ENCODE peak calls at places on chromosomes 11 and 22, in eight cellular contexts. X is HFF-Myc, F is AG10803, Z is pancreas, S is fibroblast of mammary gland, B is HFFc6, I is mucosa of descending colon, R is thoracic aorta. H is an unnamed sample.

GRCh38 chr22:42296381-42296853 is 26.0 kb upstream of the TCF20 start:
- DNase-seq in X (no peak), F (no peak), Z (no peak), S (no peak), B (no peak), I (no peak), R (no peak), H (no peak)

GRCh38 chr22:31173386-31174145 is 13.6 kb downstream of the RNF185 start:
- DNase-seq in X (no peak), F (peak; percentile 86), Z (no peak), S (peak; percentile 86), B (peak; percentile 90), I (no peak), R (no peak), H (no peak)

GRCh38 chr11:26944866-26945664 is 48.8 kb upstream of the FIBIN start:
- DNase-seq in X (peak; percentile 97), F (peak; percentile 93), Z (no peak), S (peak; percentile 97), B (peak; percentile 74), I (no peak), R (no peak), H (peak; percentile 68)

GRCh38 chr22:27853404-27853803 is 51.8 kb upstream of the MN1 start:
- DNase-seq in X (no peak), F (peak; percentile 72), Z (no peak), S (peak; percentile 87), B (no peak), I (no peak), R (no peak), H (no peak)

GRCh38 chr11:68354181-68354872 is 41.9 kb downstream of the LRP5 start:
- DNase-seq in X (peak; percentile 63), F (peak; percentile 99), Z (peak; percentile 92), S (peak; percentile 88), B (peak; percentile 81), I (peak; percentile 90), R (peak; percentile 74), H (peak; percentile 90)

GRCh38 chr11:86408845-86409244 is 34.2 kb downstream of the CCDC81 start:
- DNase-seq in X (no peak), F (no peak), Z (no peak), S (no peak), B (no peak), I (no peak), R (no peak), H (no peak)

GRCh38 chr11:19846654-19847330 is 134.2 kb downstream of the NAV2 start:
- DNase-seq in X (no peak), F (peak; percentile 64), Z (no peak), S (peak; percentile 30), B (no peak), I (no peak), R (no peak), H (no peak)

GRCh38 chr11:94895971-94896370 is 77.4 kb downstream of the CWC15 start:
- DNase-seq in X (no peak), F (peak; percentile 64), Z (no peak), S (peak; percentile 89), B (peak; percentile 66), I (no peak), R (no peak), H (no peak)

GRCh38 chr22:44645083-44645482 is 56.9 kb upstream of the PRR5 start:
- DNase-seq in X (no peak), F (no peak), Z (no peak), S (no peak), B (no peak), I (no peak), R (no peak), H (no peak)

GRCh38 chr11:8913961-8914660 is 3.1 kb downstream of the AKIP1 start:
- DNase-seq in X (no peak), F (no peak), Z (no peak), S (peak; percentile 62), B (no peak), I (no peak), R (no peak), H (no peak)
- TF ChIP-seq CTCF in X (peak; percentile 75), F (peak; percentile 67), Z (peak; percentile 18), S (peak; percentile 76), B (peak; percentile 78), I (peak; percentile 20), R (peak; percentile 53), H (peak; percentile 65)

GRCh38 chr22:24108073-24108472 is 73.2 kb upstream of the SUSD2 start:
- DNase-seq in X (no peak), F (no peak), Z (no peak), S (no peak), B (no peak), I (no peak), R (no peak), H (no peak)
- TF ChIP-seq CTCF in X (no peak), F (peak; percentile 2), Z (no peak), S (no peak), B (no peak), I (no peak), R (peak; percentile 4), H (no peak)

GRCh38 chr11:96760815-96761214 is 371.0 kb downstream of the JRKL start:
- DNase-seq in X (no peak), F (peak; percentile 3), Z (no peak), S (no peak), B (no peak), I (no peak), R (no peak), H (no peak)
- TF ChIP-seq CTCF in X (no peak), F (no peak), Z (no peak), S (no peak), B (no peak), I (no peak), R (no peak), H (no peak)

GRCh38 chr11:112886707-112887370 is 74.4 kb upstream of the NCAM1 start:
- DNase-seq in X (no peak), F (no peak), Z (no peak), S (no peak), B (no peak), I (no peak), R (no peak), H (no peak)

GRCh38 chr11:112884012-112884767 is 77.0 kb upstream of the NCAM1 start:
- DNase-seq in X (no peak), F (peak; percentile 23), Z (no peak), S (no peak), B (no peak), I (no peak), R (no peak), H (no peak)

GRCh38 chr11:112885744-112886706 is 75.2 kb upstream of the NCAM1 start:
- DNase-seq in X (no peak), F (no peak), Z (no peak), S (no peak), B (no peak), I (no peak), R (no peak), H (no peak)

GRCh38 chr11:112889446-112889845 is 71.8 kb upstream of the NCAM1 start:
- DNase-seq in X (no peak), F (no peak), Z (no peak), S (no peak), B (no peak), I (no peak), R (no peak), H (no peak)
- TF ChIP-seq CTCF in X (no peak), F (no peak), Z (no peak), S (no peak), B (no peak), I (no peak), R (no peak), H (no peak)

DNA sequence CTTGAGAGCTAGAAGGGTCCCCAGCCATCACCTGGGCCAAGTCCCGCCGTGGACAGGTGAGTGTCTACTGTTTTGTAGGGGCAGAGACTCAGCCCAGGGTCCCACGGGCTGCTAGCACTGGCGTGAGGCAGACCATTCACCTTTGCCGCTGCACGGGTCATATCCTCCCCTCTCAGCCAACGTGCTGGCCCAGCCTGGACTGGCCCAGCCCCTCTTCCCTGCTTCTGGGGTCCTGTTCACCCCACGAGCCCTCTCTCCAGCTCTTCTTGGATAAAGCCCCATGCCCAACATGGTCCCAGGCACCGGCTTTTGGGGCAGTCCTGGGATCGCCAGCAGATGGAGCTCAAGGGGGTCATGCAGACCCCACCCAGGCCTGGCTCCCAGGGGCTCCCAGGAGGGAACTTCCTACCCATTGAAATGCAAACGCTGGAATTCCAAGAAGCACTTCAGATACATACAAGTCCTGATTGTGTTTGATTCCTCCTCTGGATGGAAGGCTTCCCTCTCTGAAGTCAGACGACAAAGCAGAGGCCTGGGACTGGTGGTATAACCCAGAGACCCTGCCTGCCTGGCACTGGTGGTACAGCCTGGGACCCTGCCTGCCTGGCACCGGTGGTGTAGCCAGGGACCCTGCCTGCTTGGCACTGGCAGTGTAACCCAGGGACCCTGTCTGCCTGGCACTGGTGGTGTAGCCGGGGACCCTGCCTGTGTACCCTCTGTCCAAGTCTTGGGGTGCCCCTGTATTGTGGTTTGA is 8.9 kb upstream of the SEPTIN5 start:
- DNase-seq in X (no peak), F (no peak), Z (peak; percentile 40), S (no peak), B (no peak), I (no peak), R (no peak), H (no peak)
- TF ChIP-seq CTCF in X (no peak), F (no peak), Z (no peak), S (no peak), B (peak; percentile 22), I (no peak), R (no peak), H (no peak)

GRCh38 chr11:102322560-102322959 is 5.3 kb downstream of the BIRC3 start:
- DNase-seq in X (no peak), F (no peak), Z (no peak), S (no peak), B (no peak), I (no peak), R (no peak), H (no peak)

GRCh38 chr11:102328748-102329147 is 11.5 kb downstream of the BIRC3 start:
- DNase-seq in X (no peak), F (no peak), Z (no peak), S (no peak), B (no peak), I (no peak), R (no peak), H (no peak)

GRCh38 chr11:102320679-102321078 is 3.4 kb downstream of the BIRC3 start:
- DNase-seq in X (no peak), F (no peak), Z (no peak), S (no peak), B (no peak), I (no peak), R (no peak), H (no peak)

GRCh38 chr11:102323542-102324261 is 6.4 kb downstream of the BIRC3 start:
- DNase-seq in X (no peak), F (peak; percentile 78), Z (no peak), S (peak; percentile 72), B (peak; percentile 57), I (no peak), R (no peak), H (no peak)

GRCh38 chr11:102325088-102325487 is 7.8 kb downstream of the BIRC3 start:
- DNase-seq in X (no peak), F (no peak), Z (no peak), S (no peak), B (no peak), I (no peak), R (no peak), H (no peak)
- TF ChIP-seq CTCF in X (no peak), F (no peak), Z (no peak), S (no peak), B (no peak), I (no peak), R (no peak), H (no peak)

GRCh38 chr22:49901457-49901856 is 16.8 kb downstream of the ALG12 start:
- DNase-seq in X (no peak), F (no peak), Z (no peak), S (no peak), B (no peak), I (no peak), R (no peak), H (no peak)
- TF ChIP-seq CTCF in X (no peak), F (no peak), Z (no peak), S (no peak), B (no peak), I (no peak), R (no peak), H (no peak)